ENCODE peak calls at places on chromosomes 13 and 19, in seven cellular contexts. One of them, this sample, is unnamed.

GRCh38 chr19:31066385-31066784 is 282.9 kb downstream of the TSHZ3 start:
- DNase-seq in body of pancreas: no peak
- DNase-seq in fibroblast of lung: peak; percentile 65
- DNase-seq in tibial artery: no peak
- DNase-seq in heart left ventricle: no peak
- DNase-seq in OCI-LY7: no peak
- DNase-seq in brain microvascular endothelial cell: peak; percentile 86
- DNase-seq in this sample: peak; percentile 86

GRCh38 chr19:54451331-54451871 is 2.4 kb downstream of the LENG8 start:
- DNase-seq in OCI-LY7: no peak
- DNase-seq in brain microvascular endothelial cell: peak; percentile 27
- DNase-seq in heart left ventricle: no peak
- DNase-seq in fibroblast of lung: no peak
- DNase-seq in body of pancreas: no peak
- DNase-seq in tibial artery: no peak
- DNase-seq in this sample: peak; percentile 31

GRCh38 chr13:77740931-77741586 is 43.6 kb downstream of the SLAIN1 start:
- DNase-seq in tibial artery: no peak
- DNase-seq in OCI-LY7: no peak
- DNase-seq in brain microvascular endothelial cell: no peak
- DNase-seq in fibroblast of lung: no peak
- DNase-seq in body of pancreas: no peak
- DNase-seq in heart left ventricle: no peak
- DNase-seq in this sample: no peak

GRCh38 chr13:18628428-18628827 is 553.2 kb downstream of the TUBA3C start:
- DNase-seq in brain microvascular endothelial cell: no peak
- DNase-seq in fibroblast of lung: no peak
- DNase-seq in body of pancreas: no peak
- DNase-seq in heart left ventricle: no peak
- DNase-seq in tibial artery: no peak
- DNase-seq in OCI-LY7: no peak
- DNase-seq in this sample: no peak

GRCh38 chr13:36536546-36536945 is 104.3 kb downstream of the CCNA1 start:
- DNase-seq in heart left ventricle: no peak
- DNase-seq in OCI-LY7: no peak
- DNase-seq in brain microvascular endothelial cell: no peak
- DNase-seq in tibial artery: no peak
- DNase-seq in fibroblast of lung: no peak
- DNase-seq in body of pancreas: no peak
- DNase-seq in this sample: no peak

GRCh38 chr13:49220035-49220855 is at the start of gene MLNR:
- DNase-seq in tibial artery: no peak
- DNase-seq in heart left ventricle: no peak
- DNase-seq in brain microvascular endothelial cell: no peak
- DNase-seq in body of pancreas: peak; percentile 22
- DNase-seq in OCI-LY7: no peak
- DNase-seq in fibroblast of lung: peak; percentile 33
- DNase-seq in this sample: no peak

GRCh38 chr19:51398096-51398704 is 7.8 kb upstream of the C19orf84 start:
- DNase-seq in body of pancreas: no peak
- DNase-seq in tibial artery: no peak
- DNase-seq in fibroblast of lung: peak; percentile 29
- DNase-seq in OCI-LY7: peak; percentile 69
- DNase-seq in heart left ventricle: no peak
- DNase-seq in brain microvascular endothelial cell: no peak
- DNase-seq in this sample: peak; percentile 24

GRCh38 chr13:112444001-112444311 is 67.8 kb downstream of the SPACA7 start:
- DNase-seq in heart left ventricle: peak; percentile 37
- DNase-seq in tibial artery: peak; percentile 20
- DNase-seq in fibroblast of lung: peak; percentile 53
- DNase-seq in OCI-LY7: peak; percentile 25
- DNase-seq in body of pancreas: peak; percentile 77
- DNase-seq in brain microvascular endothelial cell: peak; percentile 49
- DNase-seq in this sample: peak; percentile 11

GRCh38 chr19:10981496-10981895 is 20.7 kb downstream of the SMARCA4 start:
- DNase-seq in OCI-LY7: no peak
- DNase-seq in body of pancreas: no peak
- DNase-seq in fibroblast of lung: peak; percentile 43
- DNase-seq in heart left ventricle: no peak
- DNase-seq in tibial artery: no peak
- DNase-seq in brain microvascular endothelial cell: no peak
- DNase-seq in this sample: no peak

GRCh38 chr19:46975918-46976782 is 43.5 kb upstream of the NPAS1 start:
- DNase-seq in tibial artery: peak; percentile 99
- DNase-seq in brain microvascular endothelial cell: peak; percentile 92
- DNase-seq in OCI-LY7: no peak
- DNase-seq in fibroblast of lung: peak; percentile 97
- DNase-seq in heart left ventricle: peak; percentile 92
- DNase-seq in body of pancreas: peak; percentile 91
- DNase-seq in this sample: peak; percentile 77

GRCh38 chr13:57634829-57635165 is 3.3 kb downstream of the PCDH17 start:
- DNase-seq in fibroblast of lung: no peak
- DNase-seq in body of pancreas: no peak
- DNase-seq in heart left ventricle: peak; percentile 20
- DNase-seq in OCI-LY7: no peak
- DNase-seq in tibial artery: peak; percentile 35
- DNase-seq in brain microvascular endothelial cell: no peak
- DNase-seq in this sample: no peak

GRCh38 chr19:41903161-41903953 is 20.4 kb downstream of the ARHGEF1 start:
- DNase-seq in body of pancreas: no peak
- DNase-seq in fibroblast of lung: no peak
- DNase-seq in tibial artery: no peak
- DNase-seq in OCI-LY7: no peak
- DNase-seq in heart left ventricle: no peak
- DNase-seq in brain microvascular endothelial cell: no peak
- DNase-seq in this sample: no peak

GRCh38 chr13:51698352-51698751 is 105.6 kb downstream of the DHRS12 start:
- DNase-seq in fibroblast of lung: no peak
- DNase-seq in tibial artery: no peak
- DNase-seq in brain microvascular endothelial cell: no peak
- DNase-seq in body of pancreas: no peak
- DNase-seq in OCI-LY7: no peak
- DNase-seq in heart left ventricle: no peak
- DNase-seq in this sample: no peak

GRCh38 chr19:18173572-18174294 is at the start of gene IFI30:
- DNase-seq in fibroblast of lung: no peak
- DNase-seq in heart left ventricle: peak; percentile 80
- DNase-seq in OCI-LY7: peak; percentile 90
- DNase-seq in body of pancreas: peak; percentile 87
- DNase-seq in brain microvascular endothelial cell: no peak
- DNase-seq in tibial artery: peak; percentile 73
- DNase-seq in this sample: no peak

GRCh38 chr13:109941221-109941620 is 154.8 kb upstream of the IRS2 start:
- DNase-seq in OCI-LY7: no peak
- DNase-seq in body of pancreas: no peak
- DNase-seq in tibial artery: no peak
- DNase-seq in brain microvascular endothelial cell: no peak
- DNase-seq in heart left ventricle: no peak
- DNase-seq in fibroblast of lung: no peak
- DNase-seq in this sample: peak; percentile 33

GRCh38 chr19:37977992-37978391 is 71.0 kb downstream of the SIPA1L3 start:
- DNase-seq in OCI-LY7: peak; percentile 76
- DNase-seq in body of pancreas: no peak
- DNase-seq in tibial artery: no peak
- DNase-seq in brain microvascular endothelial cell: peak; percentile 94
- DNase-seq in heart left ventricle: no peak
- DNase-seq in fibroblast of lung: peak; percentile 61
- DNase-seq in this sample: no peak

GRCh38 chr13:60538566-60538965 is 141.5 kb downstream of the TDRD3 start:
- DNase-seq in fibroblast of lung: no peak
- DNase-seq in heart left ventricle: no peak
- DNase-seq in tibial artery: no peak
- DNase-seq in body of pancreas: no peak
- DNase-seq in OCI-LY7: no peak
- DNase-seq in brain microvascular endothelial cell: no peak
- DNase-seq in this sample: no peak

GRCh38 chr13:99264053-99264452 is 5.9 kb upstream of the GPR18 start:
- DNase-seq in fibroblast of lung: no peak
- DNase-seq in heart left ventricle: no peak
- DNase-seq in OCI-LY7: peak; percentile 44
- DNase-seq in body of pancreas: no peak
- DNase-seq in tibial artery: no peak
- DNase-seq in brain microvascular endothelial cell: no peak
- DNase-seq in this sample: no peak

GRCh38 chr19:49560358-49560900 is 19.9 kb downstream of the NOSIP start:
- DNase-seq in fibroblast of lung: no peak
- DNase-seq in OCI-LY7: no peak
- DNase-seq in heart left ventricle: peak; percentile 39
- DNase-seq in tibial artery: peak; percentile 46
- DNase-seq in brain microvascular endothelial cell: no peak
- DNase-seq in body of pancreas: peak; percentile 70
- DNase-seq in this sample: no peak

GRCh38 chr19:52653161-52653560 is 15.0 kb upstream of the ZNF83 start:
- DNase-seq in OCI-LY7: no peak
- DNase-seq in brain microvascular endothelial cell: no peak
- DNase-seq in fibroblast of lung: no peak
- DNase-seq in body of pancreas: no peak
- DNase-seq in tibial artery: no peak
- DNase-seq in heart left ventricle: no peak
- DNase-seq in this sample: peak; percentile 10

GRCh38 chr13:98365291-98365690 is 188.2 kb upstream of the RNF113B start:
- DNase-seq in body of pancreas: no peak
- DNase-seq in heart left ventricle: no peak
- DNase-seq in fibroblast of lung: no peak
- DNase-seq in brain microvascular endothelial cell: no peak
- DNase-seq in OCI-LY7: no peak
- DNase-seq in tibial artery: no peak
- DNase-seq in this sample: peak; percentile 24

DNA sequence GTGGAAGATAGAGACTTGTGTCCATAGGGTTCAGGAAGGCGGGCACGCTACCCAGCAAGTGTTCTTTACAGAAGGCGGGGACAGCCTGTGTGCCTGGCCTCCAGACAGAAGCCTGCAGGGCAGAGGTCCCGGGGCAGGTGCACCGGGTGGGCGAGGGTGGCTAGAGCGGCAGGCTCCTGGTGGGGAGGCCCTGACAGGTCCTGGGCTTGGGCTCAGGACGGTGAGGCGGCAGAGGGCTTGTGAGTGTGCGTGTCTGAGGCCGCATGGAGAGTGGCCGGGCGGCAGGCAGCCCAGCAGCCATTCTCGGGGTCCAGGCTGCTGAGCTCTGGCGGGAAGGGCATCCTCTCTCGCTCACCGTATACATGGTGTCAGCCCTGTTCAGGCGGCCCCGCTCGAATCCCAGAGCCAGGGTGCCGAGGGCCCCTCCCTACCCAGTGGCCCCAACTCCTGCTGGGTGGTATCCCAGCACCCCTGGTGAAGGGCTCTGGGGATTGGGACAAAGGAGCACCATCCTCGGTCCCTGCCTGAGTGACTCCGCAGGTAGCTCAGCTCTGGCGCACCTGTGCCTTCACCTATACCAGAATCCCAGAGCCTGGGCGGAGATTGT is 3.0 kb upstream of the AMH start:
- DNase-seq in body of pancreas: no peak
- DNase-seq in OCI-LY7: no peak
- DNase-seq in fibroblast of lung: no peak
- DNase-seq in brain microvascular endothelial cell: no peak
- DNase-seq in heart left ventricle: no peak
- DNase-seq in tibial artery: no peak
- DNase-seq in this sample: no peak
- H3K36me3 ChIP-seq in body of pancreas: peaks cover 33% of the 10 kb centered on the region
- H3K36me3 ChIP-seq in OCI-LY7: peaks cover 78% of the 10 kb centered on the region
- H3K36me3 ChIP-seq in fibroblast of lung: peaks cover 37% of the 10 kb centered on the region
- H3K36me3 ChIP-seq in brain microvascular endothelial cell: peaks cover 55% of the 10 kb centered on the region
- H3K36me3 ChIP-seq in heart left ventricle: peaks cover 56% of the 10 kb centered on the region
- H3K36me3 ChIP-seq in tibial artery: peaks cover 50% of the 10 kb centered on the region
- H3K36me3 ChIP-seq in this sample: peaks cover 42% of the 10 kb centered on the region

DNA sequence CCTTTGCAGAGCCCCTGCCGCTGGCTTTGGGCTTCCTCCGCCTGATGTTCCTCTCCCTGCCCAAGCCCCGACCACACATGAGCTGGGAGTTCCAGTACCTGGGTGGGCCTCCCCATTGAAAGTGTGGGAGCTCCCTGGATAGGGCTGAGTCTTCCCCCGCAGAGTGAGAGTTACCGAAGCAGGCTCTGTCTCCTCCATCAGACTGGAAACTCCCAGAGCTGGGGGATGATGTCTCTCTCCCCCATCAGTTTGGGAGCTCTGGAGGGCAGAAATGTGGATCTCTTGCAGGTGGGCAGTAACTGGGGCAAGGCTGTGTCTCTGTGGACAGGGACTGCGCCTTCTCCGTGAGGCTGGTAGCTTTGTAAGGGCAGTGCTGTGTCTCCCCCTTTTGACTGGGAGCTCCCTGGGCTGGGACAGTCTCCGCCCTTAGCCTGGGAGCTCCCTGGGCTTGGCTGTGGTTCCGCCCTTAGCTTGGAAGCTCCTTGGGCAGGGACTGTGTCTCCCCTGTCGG is 767 bp downstream of the DCAF15 start:
- DNase-seq in brain microvascular endothelial cell: no peak
- DNase-seq in body of pancreas: no peak
- DNase-seq in fibroblast of lung: peak; percentile 57
- DNase-seq in OCI-LY7: peak; percentile 23
- DNase-seq in heart left ventricle: no peak
- DNase-seq in tibial artery: no peak
- DNase-seq in this sample: peak; percentile 58
- TF ChIP-seq CTCF in brain microvascular endothelial cell: peak; percentile 39
- TF ChIP-seq CTCF in body of pancreas: no peak
- TF ChIP-seq CTCF in fibroblast of lung: peak; percentile 12
- TF ChIP-seq CTCF in OCI-LY7: no peak
- TF ChIP-seq CTCF in heart left ventricle: no peak
- TF ChIP-seq CTCF in tibial artery: no peak
- TF ChIP-seq CTCF in this sample: peak; percentile 37

GRCh38 chr13:79456051-79456450 is 24.9 kb upstream of the NDFIP2 start:
- DNase-seq in OCI-LY7: no peak
- DNase-seq in brain microvascular endothelial cell: no peak
- DNase-seq in body of pancreas: no peak
- DNase-seq in heart left ventricle: no peak
- DNase-seq in tibial artery: no peak
- DNase-seq in fibroblast of lung: no peak
- DNase-seq in this sample: no peak

GRCh38 chr13:79456656-79457365 is 24.1 kb upstream of the NDFIP2 start:
- DNase-seq in heart left ventricle: no peak
- DNase-seq in brain microvascular endothelial cell: no peak
- DNase-seq in body of pancreas: no peak
- DNase-seq in fibroblast of lung: no peak
- DNase-seq in tibial artery: no peak
- DNase-seq in OCI-LY7: no peak
- DNase-seq in this sample: no peak

GRCh38 chr13:79458436-79458835 is 22.5 kb upstream of the NDFIP2 start:
- DNase-seq in body of pancreas: no peak
- DNase-seq in heart left ventricle: no peak
- DNase-seq in fibroblast of lung: no peak
- DNase-seq in OCI-LY7: no peak
- DNase-seq in brain microvascular endothelial cell: no peak
- DNase-seq in tibial artery: no peak
- DNase-seq in this sample: peak; percentile 18

GRCh38 chr13:79457390-79457789 is 23.6 kb upstream of the NDFIP2 start:
- DNase-seq in OCI-LY7: no peak
- DNase-seq in heart left ventricle: no peak
- DNase-seq in brain microvascular endothelial cell: no peak
- DNase-seq in fibroblast of lung: no peak
- DNase-seq in tibial artery: no peak
- DNase-seq in body of pancreas: no peak
- DNase-seq in this sample: no peak

GRCh38 chr13:79457948-79458347 is 23.0 kb upstream of the NDFIP2 start:
- DNase-seq in brain microvascular endothelial cell: peak; percentile 93
- DNase-seq in fibroblast of lung: peak; percentile 77
- DNase-seq in tibial artery: no peak
- DNase-seq in heart left ventricle: no peak
- DNase-seq in OCI-LY7: no peak
- DNase-seq in body of pancreas: no peak
- DNase-seq in this sample: peak; percentile 90
- H3K36me3 ChIP-seq in brain microvascular endothelial cell: no peaks in the 10 kb centered on the region
- H3K36me3 ChIP-seq in fibroblast of lung: no peaks in the 10 kb centered on the region
- H3K36me3 ChIP-seq in tibial artery: no peaks in the 10 kb centered on the region
- H3K36me3 ChIP-seq in heart left ventricle: no peaks in the 10 kb centered on the region
- H3K36me3 ChIP-seq in OCI-LY7: no peaks in the 10 kb centered on the region
- H3K36me3 ChIP-seq in body of pancreas: no peaks in the 10 kb centered on the region
- H3K36me3 ChIP-seq in this sample: no peaks in the 10 kb centered on the region

GRCh38 chr19:35143231-35143715 is at the start of gene FXYD7:
- DNase-seq in fibroblast of lung: no peak
- DNase-seq in brain microvascular endothelial cell: no peak
- DNase-seq in OCI-LY7: no peak
- DNase-seq in heart left ventricle: no peak
- DNase-seq in tibial artery: no peak
- DNase-seq in body of pancreas: no peak
- DNase-seq in this sample: no peak
- TF ChIP-seq CTCF in fibroblast of lung: no peak
- TF ChIP-seq CTCF in brain microvascular endothelial cell: no peak
- TF ChIP-seq CTCF in OCI-LY7: no peak
- TF ChIP-seq CTCF in heart left ventricle: peak; percentile 27
- TF ChIP-seq CTCF in tibial artery: no peak
- TF ChIP-seq CTCF in body of pancreas: no peak
- TF ChIP-seq CTCF in this sample: no peak